ENCODE peak calls at places on chromosomes 6 and 20, in seven cellular contexts. U is Jurkat, Clone E6-1; R is left lung; B is effector memory CD8-positive, alpha-beta T cell; N is T follicular helper cell; L is HS-27A; T is LoVo. X is an unnamed sample.
A peak's percentile ranks its signal among the peaks of the same experiment; 100 is the strongest.

GRCh38 chr6:132081338-132081737 is 130.2 kb upstream of the CCN2 start:
- DNase-seq in L (no peak), U (no peak), R (no peak), B (no peak), N (no peak), T (no peak), X (no peak)

GRCh38 chr20:35311409-35311808 is 19.2 kb upstream of the FAM83C start:
- DNase-seq in L (no peak), R (no peak), T (peak; percentile 76), U (no peak), N (no peak), B (no peak), X (peak; percentile 69)

GRCh38 chr20:23144856-23145255 is 58.7 kb upstream of the CD93 start:
- DNase-seq in R (no peak), N (no peak), L (no peak), B (no peak), T (no peak), U (no peak), X (no peak)

GRCh38 chr20:57260959-57261357 is 5.5 kb downstream of the BMP7 start:
- DNase-seq in U (no peak), N (no peak), B (no peak), T (no peak), L (no peak), R (no peak), X (no peak)

GRCh38 chr20:35146299-35146921 is 726 bp downstream of the EDEM2 start:
- DNase-seq in L (no peak), B (no peak), N (no peak), T (peak; percentile 36), R (peak; percentile 82), U (no peak), X (peak; percentile 78)

GRCh38 chr20:7694940-7695567 is 245.2 kb downstream of the HAO1 start:
- DNase-seq in R (no peak), B (no peak), N (no peak), L (no peak), U (no peak), T (no peak), X (no peak)

GRCh38 chr6:50098306-50098705 is 48.6 kb upstream of the DEFB112 start:
- DNase-seq in N (no peak), T (no peak), U (no peak), B (no peak), R (no peak), L (no peak), X (no peak)

GRCh38 chr6:53104916-53105315 is 39.7 kb downstream of the FBXO9 start:
- DNase-seq in L (no peak), T (no peak), B (no peak), R (no peak), N (no peak), U (no peak), X (no peak)

GRCh38 chr20:36094497-36094896 is 60.0 kb upstream of the EPB41L1 start:
- DNase-seq in U (no peak), T (no peak), R (no peak), B (no peak), N (no peak), L (no peak), X (no peak)

GRCh38 chr20:5484926-5485325 is 168.2 kb upstream of the PROKR2 start:
- DNase-seq in B (no peak), T (no peak), L (no peak), U (no peak), R (no peak), N (no peak), X (no peak)

GRCh38 chr6:90442366-90442765 is 144.5 kb downstream of the MAP3K7 start:
- DNase-seq in U (no peak), B (no peak), T (no peak), N (no peak), R (no peak), L (no peak), X (no peak)

GRCh38 chr6:47157063-47157462 is 114.9 kb upstream of the ADGRF1 start:
- DNase-seq in U (no peak), T (no peak), B (no peak), L (no peak), R (no peak), N (no peak), X (no peak)

GRCh38 chr6:145813285-145814034 is 1.1 kb downstream of the FBXO30 start:
- DNase-seq in T (no peak), B (no peak), L (no peak), U (no peak), R (no peak), N (no peak), X (no peak)

GRCh38 chr6:90537723-90538407 is 49.0 kb downstream of the MAP3K7 start:
- DNase-seq in B (no peak), U (no peak), T (no peak), N (no peak), R (no peak), L (no peak), X (no peak)

GRCh38 chr6:132391391-132392291 is 9.6 kb downstream of the MOXD1 start:
- DNase-seq in T (no peak), R (no peak), B (no peak), U (no peak), N (no peak), L (no peak), X (no peak)

GRCh38 chr6:126373344-126373743 is 33.4 kb downstream of the CENPW start:
- DNase-seq in U (no peak), R (no peak), T (no peak), L (no peak), B (no peak), N (no peak), X (no peak)

X was measured in A549.